ENCODE peak calls at places on chromosomes 7 and 10, in seven cellular contexts. D is glutamatergic neuron; I is iPS-NIHi11; M is stimulated activated CD8-positive, alpha-beta memory T cell treated with anti-CD3 and anti-CD28 coated beads, Interleukin-4, amount 100 ng/mL, for 48 hours; W is hepatic stellate cell; N is ecto neural progenitor cell; Z is AG09309. T is an unnamed sample.

GRCh38 chr10:82867056-82867455 is 992.1 kb downstream of the NRG3 start:
- DNase-seq in D (no peak), N (no peak), M (no peak), W (no peak), Z (no peak), I (no peak), T (no peak)

GRCh38 chr7:117871778-117872538 is 1.3 kb downstream of the CTTNBP2 start:
- DNase-seq in W (peak; percentile 35), N (peak; percentile 72), Z (no peak), I (peak; percentile 31), D (peak; percentile 55), M (no peak), T (no peak)

GRCh38 chr7:492714-493065 is 27.0 kb downstream of the PDGFA start:
- DNase-seq in Z (no peak), M (no peak), D (peak; percentile 5), W (no peak), I (no peak), N (no peak), T (no peak)

GRCh38 chr7:26200113-26200443 is 468 bp downstream of the HNRNPA2B1 start:
- DNase-seq in M (peak; percentile 87), I (no peak), Z (no peak), N (peak; percentile 85), D (peak; percentile 68), W (peak; percentile 48), T (no peak)

GRCh38 chr7:95404316-95404715 is 8.1 kb upstream of the PON3 start:
- DNase-seq in W (no peak), I (peak; percentile 23), D (no peak), Z (no peak), M (no peak), N (no peak), T (peak; percentile 15)

GRCh38 chr10:110821508-110821907 is 50.2 kb upstream of the PDCD4 start:
- DNase-seq in M (no peak), Z (no peak), I (no peak), N (no peak), W (no peak), D (peak; percentile 24), T (no peak)

GRCh38 chr7:76074972-76075370 is 27.1 kb downstream of the MDH2 start:
- DNase-seq in Z (no peak), W (no peak), I (no peak), M (no peak), N (no peak), D (no peak), T (no peak)

GRCh38 chr10:78312197-78313046 is 278.8 kb downstream of the RPS24 start:
- DNase-seq in Z (no peak), I (no peak), M (no peak), D (no peak), W (peak; percentile 63), N (peak; percentile 41), T (no peak)

GRCh38 chr10:49153971-49154370 is 20.1 kb upstream of the FAM170B start:
- DNase-seq in N (no peak), I (no peak), Z (no peak), W (no peak), M (no peak), D (no peak), T (no peak)

GRCh38 chr10:35916791-35917190 is 274.7 kb upstream of the FZD8 start:
- DNase-seq in I (peak; percentile 35), Z (no peak), M (no peak), N (no peak), W (no peak), D (no peak), T (no peak)

GRCh38 chr7:42250411-42250810 is 13.4 kb upstream of the GLI3 start:
- DNase-seq in N (no peak), D (no peak), Z (no peak), W (no peak), I (no peak), M (no peak), T (no peak)

GRCh38 chr7:159155410-159155809 is 10.7 kb upstream of the VIPR2 start:
- DNase-seq in Z (no peak), D (no peak), I (no peak), W (no peak), N (no peak), M (no peak), T (no peak)

GRCh38 chr7:101676956-101677355 is 47.9 kb upstream of the MYL10 start:
- DNase-seq in Z (no peak), I (no peak), D (no peak), W (no peak), N (no peak), M (no peak), T (no peak)